ENCODE peak calls at places on chromosomes 13 and 19, in four cellular contexts. I is A549, O is GM12878, X is K562. R is an unnamed sample. For H3K4me1, the result is how much of the 10 kb centered on the place peaks cover.

GRCh38 chr13:69291292-69291906 is 816.2 kb upstream of the ATXN8OS start:
- DNase-seq in I (no peak), O (no peak), X (peak), R (no peak)

GRCh38 chr13:19782049-19782726 is 557 bp downstream of the PSPC1 start:
- DNase-seq in I (peak), O (no peak), X (peak), R (no peak)

GRCh38 chr13:41130356-41130755 is 2.2 kb downstream of the KBTBD6 start:
- DNase-seq in I (no peak), O (no peak), X (peak), R (no peak)

GRCh38 chr19:58476498-58477015 is 405 bp downstream of the ZNF446 start:
- DNase-seq in I (peak), O (no peak), X (peak), R (peak)

GRCh38 chr19:18637644-18638630 is 1.1 kb downstream of the KLHL26 start:
- DNase-seq in I (peak), O (no peak), X (peak), R (no peak)

GRCh38 chr13:20391597-20392452 is 133.8 kb downstream of the CRYL1 start:
- DNase-seq in I (peak), O (no peak), X (no peak), R (no peak)

GRCh38 chr19:33429891-33430673 is 56.6 kb downstream of the CEBPG start:
- DNase-seq in I (no peak), O (no peak), X (no peak), R (no peak)

GRCh38 chr19:2195914-2196313 is 32.2 kb downstream of the DOT1L start:
- DNase-seq in I (no peak), O (no peak), X (no peak), R (no peak)

GRCh38 chr13:111565400-111565799 is 245.0 kb downstream of the TEX29 start:
- DNase-seq in I (no peak), O (no peak), X (no peak), R (no peak)

GRCh38 chr13:42484396-42484795 is 89.6 kb upstream of the TNFSF11 start:
- DNase-seq in I (no peak), O (no peak), X (no peak), R (no peak)

GRCh38 chr13:64871742-64872141 is 2358.4 kb downstream of the PCDH9 start:
- DNase-seq in I (no peak), O (no peak), X (no peak), R (peak)

GRCh38 chr13:97259787-97260641 is 37.9 kb downstream of the MBNL2 start:
- DNase-seq in I (peak), O (no peak), X (peak), R (peak)

GRCh38 chr13:108376308-108376707 is 106.8 kb downstream of the TNFSF13B start:
- DNase-seq in I (no peak), O (no peak), X (no peak), R (no peak)

GRCh38 chr13:26664942-26665341 is 95.6 kb downstream of the GPR12 start:
- DNase-seq in I (no peak), O (no peak), X (no peak), R (no peak)

GRCh38 chr13:28077231-28077630 is 23.1 kb downstream of the FLT3 start:
- DNase-seq in I (no peak), O (no peak), X (no peak), R (no peak)

GRCh38 chr13:70634893-70635292 is 526.6 kb upstream of the KLHL1 start:
- DNase-seq in I (no peak), O (no peak), X (no peak), R (no peak)

GRCh38 chr13:66014757-66015156 is 1215.4 kb downstream of the PCDH9 start:
- DNase-seq in I (no peak), O (no peak), X (no peak), R (no peak)
- TF ChIP-seq CHD4 in I (no peak), O (no peak), X (no peak), R (no peak)

GRCh38 chr19:47229674-47230121 is 1.3 kb downstream of the BBC3 start:
- DNase-seq in I (peak), O (no peak), X (peak), R (no peak)

GRCh38 chr19:47228937-47229673 is 1.9 kb downstream of the BBC3 start:
- DNase-seq in I (peak), O (no peak), X (peak), R (peak)

GRCh38 chr19:47226426-47227346 is 4.3 kb downstream of the BBC3 start:
- DNase-seq in I (peak), O (peak), X (peak), R (peak)

GRCh38 chr19:47227347-47228167 is 3.4 kb downstream of the BBC3 start:
- DNase-seq in I (peak), O (peak), X (peak), R (peak)

GRCh38 chr19:47228168-47228936 is 2.6 kb downstream of the BBC3 start:
- DNase-seq in I (peak), O (no peak), X (peak), R (peak)
- H3K4me1 ChIP-seq in I (half or more), O (under half), X (half or more), R (under half)

GRCh38 chr19:3572132-3572854 is 451 bp upstream of the HMG20B start:
- DNase-seq in I (peak), O (peak), X (peak), R (peak)
- TF ChIP-seq CHD4 in I (no peak), O (no peak), X (no peak), R (no peak)

GRCh38 chr19:14366529-14366928 is 14.7 kb upstream of the ADGRE5 start:
- DNase-seq in I (peak), O (peak), X (peak), R (peak)
- H3K4me1 ChIP-seq in I (under half), O (half or more), X (half or more), R (under half)

DNA sequence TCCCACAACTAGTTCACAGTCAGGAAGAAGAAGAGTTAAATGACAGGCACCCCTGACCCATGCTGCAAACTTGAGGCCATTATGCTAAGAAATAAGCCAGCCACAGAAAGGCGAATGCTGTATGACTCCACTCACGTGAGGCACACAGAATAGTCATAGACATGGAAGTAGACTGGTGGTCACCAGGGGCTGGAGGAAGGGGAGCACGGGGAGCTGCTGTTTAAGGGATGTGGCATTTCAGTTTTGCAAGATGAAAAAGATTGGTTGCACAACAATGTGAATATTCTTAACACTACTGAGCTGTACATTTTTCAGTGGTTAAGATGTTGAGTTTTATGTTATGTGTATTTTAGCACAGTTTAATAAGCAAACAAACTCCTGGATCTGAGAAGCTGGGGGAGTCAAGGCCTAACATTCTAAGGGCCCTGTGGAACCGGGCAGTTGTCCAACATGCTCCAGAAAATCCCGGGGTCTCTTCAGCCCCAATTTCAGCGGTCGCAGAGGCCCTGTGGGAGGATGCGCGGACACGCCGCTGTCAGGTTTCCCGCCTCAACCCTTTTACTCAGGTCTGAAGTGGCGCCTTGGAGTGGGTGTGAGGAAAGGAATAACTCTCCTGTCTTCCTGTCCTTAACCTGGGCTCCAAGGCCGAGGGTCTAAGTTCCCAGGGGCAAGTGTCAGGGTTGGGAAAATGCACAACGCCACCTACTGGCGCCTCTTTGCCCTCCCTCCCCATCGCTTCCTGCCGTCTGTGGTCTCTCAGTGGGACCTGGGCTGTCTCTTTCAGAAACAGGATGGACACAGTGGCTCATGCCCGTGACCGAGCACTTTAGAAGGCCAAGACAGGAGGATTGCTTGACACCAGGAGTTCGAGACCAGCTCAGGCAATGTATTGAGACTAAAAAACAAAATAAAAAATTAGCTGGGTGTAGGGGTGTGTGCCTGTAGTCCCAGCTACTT is 4.4 kb upstream of the TMEM272 start:
- DNase-seq in I (peak), O (no peak), X (peak), R (peak)
- TF ChIP-seq CHD4 in I (no peak), O (no peak), X (no peak), R (no peak)